ENCODE peak calls at places on chromosomes 3 and 15, in four cellular contexts. B is neural progenitor cell; X is AG04450; G is CD8-positive, alpha-beta memory T cell. D is an unnamed sample.

GRCh38 chr15:68704496-68705021 is 116.1 kb downstream of the ANP32A start:
- DNase-seq in G (no peak), B (peak), X (no peak), D (no peak)

GRCh38 chr3:132822837-132823236 is 100.6 kb upstream of the NPHP3 start:
- DNase-seq in X (no peak), G (no peak), B (no peak), D (no peak)

GRCh38 chr3:44982817-44983216 is 6.8 kb downstream of the EXOSC7 start:
- DNase-seq in G (no peak), X (no peak), B (no peak), D (no peak)

GRCh38 chr3:46438831-46439230 is 25.9 kb downstream of the LTF start:
- DNase-seq in B (no peak), G (no peak), X (no peak), D (no peak)

GRCh38 chr15:29312387-29312786 is 42.8 kb upstream of the NSMCE3 start:
- DNase-seq in G (no peak), B (no peak), X (peak), D (no peak)

GRCh38 chr3:184155644-184156521 is 706 bp downstream of the DVL3 start:
- DNase-seq in G (peak), B (peak), X (no peak), D (no peak)

GRCh38 chr15:53974121-53974520 is 4.1 kb upstream of the UNC13C start:
- DNase-seq in X (no peak), B (no peak), G (no peak), D (no peak)

GRCh38 chr15:72796515-72797337 is 13.2 kb upstream of the ADPGK start:
- DNase-seq in X (no peak), B (peak), G (peak), D (no peak)

GRCh38 chr3:46538803-46539442 is 27.2 kb downstream of the LRRC2 start:
- DNase-seq in B (no peak), G (peak), X (no peak), D (no peak)

GRCh38 chr3:45984331-45985312 is 11.0 kb downstream of the FYCO1 start:
- DNase-seq in G (no peak), X (peak), B (no peak), D (no peak)

GRCh38 chr15:80679167-80679804 is 15.8 kb upstream of the ABHD17C start:
- DNase-seq in B (no peak), X (no peak), G (no peak), D (no peak)

GRCh38 chr3:55362206-55362960 is 124.7 kb downstream of the WNT5A start:
- DNase-seq in X (no peak), G (no peak), B (no peak), D (no peak)

GRCh38 chr3:86481031-86481430 is 509.9 kb downstream of the VGLL3 start:
- DNase-seq in X (no peak), B (no peak), G (no peak), D (no peak)

GRCh38 chr3:28575100-28575747 is 226.6 kb upstream of the AZI2 start:
- DNase-seq in X (no peak), B (peak), G (no peak), D (no peak)

GRCh38 chr3:51961607-51962569 is 5.4 kb downstream of the PCBP4 start:
- DNase-seq in X (no peak), B (peak), G (no peak), D (no peak)

GRCh38 chr3:147701195-147701594 is 292.0 kb downstream of the ZIC1 start:
- DNase-seq in G (no peak), X (no peak), B (no peak), D (no peak)

GRCh38 chr3:81581966-81582599 is 179.4 kb downstream of the GBE1 start:
- DNase-seq in G (no peak), X (peak), B (peak), D (no peak)

GRCh38 chr3:28476194-28476593 is 127.6 kb upstream of the AZI2 start:
- DNase-seq in G (no peak), X (peak), B (peak), D (no peak)

GRCh38 chr15:68561901-68562300 is 16.9 kb upstream of the CORO2B start:
- DNase-seq in B (no peak), X (no peak), G (no peak), D (no peak)

GRCh38 chr3:15953841-15954240 is 156.1 kb upstream of the ANKRD28 start:
- DNase-seq in G (no peak), X (no peak), B (no peak), D (no peak)

GRCh38 chr3:15354485-15354884 is 22.1 kb upstream of the SH3BP5 start:
- DNase-seq in X (no peak), B (no peak), G (no peak), D (no peak)

GRCh38 chr3:10703875-10704274 is 112.2 kb upstream of the SLC6A11 start:
- DNase-seq in B (peak), X (no peak), G (no peak), D (no peak)

GRCh38 chr3:165884518-165884917 is 47.3 kb upstream of the BCHE start:
- DNase-seq in B (no peak), X (no peak), G (no peak), D (no peak)

GRCh38 chr15:69591905-69592508 is 139.4 kb downstream of the RPLP1 start:
- DNase-seq in B (no peak), G (no peak), X (no peak), D (no peak)

GRCh38 chr15:62607643-62608042 is 434.9 kb upstream of the TPM1 start:
- DNase-seq in X (peak), B (no peak), G (no peak), D (no peak)

GRCh38 chr15:51108933-51109550 is 14.3 kb upstream of the TNFAIP8L3 start:
- DNase-seq in G (no peak), X (peak), B (no peak), D (no peak)

GRCh38 chr3:33181229-33181628 is 37.4 kb downstream of the SUSD5 start:
- DNase-seq in G (no peak), X (no peak), B (no peak), D (no peak)

GRCh38 chr15:51286816-51287215 is 51.6 kb downstream of the CYP19A1 start:
- DNase-seq in B (no peak), G (no peak), X (no peak), D (no peak)

GRCh38 chr3:16961621-16962205 is 77.0 kb downstream of the PLCL2 start:
- DNase-seq in G (no peak), B (no peak), X (no peak), D (no peak)

GRCh38 chr3:161274691-161275298 is 53.7 kb downstream of the NMD3 start:
- DNase-seq in G (peak), B (peak), X (peak), D (no peak)

GRCh38 chr3:165339753-165340152 is 143.6 kb upstream of the SLITRK3 start:
- DNase-seq in X (no peak), G (no peak), B (peak), D (no peak)

GRCh38 chr3:171821061-171821460 is 10.8 kb upstream of the PLD1 start:
- DNase-seq in G (no peak), B (no peak), X (no peak), D (no peak)

GRCh38 chr3:49411550-49411967 is 217 bp downstream of the RHOA start:
- DNase-seq in G (peak), B (peak), X (no peak), D (no peak)

GRCh38 chr15:60363903-60364302 is 33.9 kb downstream of the ANXA2 start:
- DNase-seq in G (no peak), B (no peak), X (no peak), D (no peak)

GRCh38 chr3:189824629-189825312 is 193.6 kb downstream of the TP63 start:
- DNase-seq in G (no peak), B (no peak), X (peak), D (no peak)

GRCh38 chr3:122923611-122924010 is 104.0 kb downstream of the SEMA5B start:
- DNase-seq in X (no peak), B (no peak), G (no peak), D (no peak)

GRCh38 chr3:141306922-141307321 is 61.4 kb upstream of the ZBTB38 start:
- DNase-seq in X (no peak), B (no peak), G (no peak), D (no peak)

GRCh38 chr3:190701096-190701532 is 161.4 kb downstream of the GMNC start:
- DNase-seq in B (peak), X (no peak), G (no peak), D (no peak)

DNA sequence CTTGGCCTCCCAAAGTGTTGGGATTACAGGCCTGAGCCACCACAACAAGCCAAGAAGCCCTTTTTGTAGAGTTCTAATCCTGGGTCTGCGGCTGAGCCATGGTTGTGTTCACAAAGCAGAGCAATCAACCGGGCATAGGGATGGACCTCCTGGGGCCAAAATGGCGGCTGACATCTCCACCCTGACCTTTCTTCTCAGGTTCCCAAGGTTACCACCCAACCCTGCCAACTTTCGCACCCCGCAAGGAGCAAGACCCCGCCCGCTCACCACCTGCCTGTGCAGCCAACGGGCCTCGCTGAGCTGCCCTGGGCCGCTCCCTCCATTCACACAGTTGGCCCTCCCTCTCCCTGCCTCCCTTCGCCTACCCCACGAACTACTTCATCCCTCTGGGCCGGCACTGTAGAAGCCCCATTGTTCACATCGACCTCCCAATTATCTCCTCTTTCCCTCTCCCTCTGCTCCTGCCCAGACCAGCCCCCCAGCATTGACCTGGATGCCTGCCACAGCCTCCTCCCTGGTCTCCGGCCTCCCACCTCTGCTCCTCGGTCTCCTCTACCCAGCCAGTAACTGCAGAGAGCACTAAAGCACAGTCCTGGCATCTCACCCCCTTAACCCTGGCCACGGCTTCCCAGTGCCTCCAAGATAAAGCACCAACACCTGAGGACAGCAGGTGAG is 62.0 kb upstream of the TFRC start:
- DNase-seq in G (no peak), X (no peak), B (no peak), D (no peak)
- H3K27ac ChIP-seq in G (peak), X (no peak), B (no peak), D (no peak)

GRCh38 chr15:98746375-98746679 is 98.0 kb downstream of the IGF1R start:
- DNase-seq in G (no peak), X (no peak), B (no peak), D (no peak)
- H3K27ac ChIP-seq in G (no peak), X (no peak), B (no peak), D (no peak)

GRCh38 chr3:129573493-129573892 is 30.5 kb downstream of the H1-8 start:
- DNase-seq in B (no peak), X (no peak), G (no peak), D (no peak)

GRCh38 chr3:129574206-129574605 is 31.2 kb downstream of the H1-8 start:
- DNase-seq in G (no peak), X (no peak), B (no peak), D (no peak)

GRCh38 chr3:129576514-129577345 is 29.7 kb downstream of the PLXND1 start:
- DNase-seq in X (no peak), B (no peak), G (peak), D (no peak)

GRCh38 chr3:129575987-129576364 is 30.5 kb downstream of the PLXND1 start:
- DNase-seq in G (no peak), B (peak), X (no peak), D (no peak)

GRCh38 chr3:129575233-129575986 is 31.1 kb downstream of the PLXND1 start:
- DNase-seq in G (no peak), B (no peak), X (no peak), D (no peak)
- H3K27ac ChIP-seq in G (no peak), B (no peak), X (no peak), D (no peak)

GRCh38 chr3:182243625-182244024 is 531.9 kb downstream of the SOX2 start:
- DNase-seq in G (no peak), X (no peak), B (no peak), D (no peak)
- H3K27ac ChIP-seq in G (no peak), X (no peak), B (no peak), D (peak)

GRCh38 chr15:64191971-64192830 is 29.4 kb upstream of the PPIB start:
- DNase-seq in X (no peak), G (no peak), B (peak), D (no peak)
- H3K27ac ChIP-seq in X (no peak), G (no peak), B (peak), D (no peak)

D was measured in caudate nucleus.